ENCODE peak calls at places on chromosomes 7 and 10, in four cellular contexts. Y is effector memory CD4-positive, alpha-beta T cell; L is body of pancreas; A is uterus. B is an unnamed sample.

GRCh38 chr10:42975558-42976352 is 101.1 kb upstream of the RET start:
- DNase-seq in Y (no peak), L (peak), A (peak), B (peak)

GRCh38 chr10:108180883-108181282 is 1016.4 kb upstream of the SORCS1 start:
- DNase-seq in Y (no peak), A (no peak), L (no peak), B (no peak)

GRCh38 chr7:130356760-130357611 is 12.4 kb downstream of the CPA5 start:
- DNase-seq in A (peak), L (peak), Y (no peak), B (peak)

GRCh38 chr10:61398730-61399129 is 54.5 kb downstream of the TMEM26 start:
- DNase-seq in A (no peak), L (no peak), Y (no peak), B (no peak)

GRCh38 chr7:50970092-50970491 is 187.4 kb upstream of the GRB10 start:
- DNase-seq in A (no peak), Y (no peak), L (peak), B (no peak)

GRCh38 chr7:25407932-25408480 is 179.7 kb upstream of the NPVF start:
- DNase-seq in A (peak), Y (no peak), L (no peak), B (no peak)

GRCh38 chr7:150432915-150433892 is 17.2 kb upstream of the GIMAP8 start:
- DNase-seq in A (no peak), L (peak), Y (no peak), B (no peak)

GRCh38 chr10:3548096-3548495 is 236.9 kb downstream of the KLF6 start:
- DNase-seq in L (no peak), A (no peak), Y (no peak), B (no peak)

GRCh38 chr7:47493971-47494370 is 87.9 kb downstream of the TNS3 start:
- DNase-seq in A (no peak), Y (no peak), L (no peak), B (no peak)

GRCh38 chr10:69265521-69265920 is 12.8 kb upstream of the HK1 start:
- DNase-seq in A (no peak), Y (no peak), L (no peak), B (no peak)

GRCh38 chr7:87131806-87132205 is 20.4 kb upstream of the DMTF1 start:
- DNase-seq in L (no peak), Y (no peak), A (no peak), B (no peak)

GRCh38 chr7:87127019-87127418 is 25.2 kb upstream of the DMTF1 start:
- DNase-seq in A (no peak), Y (no peak), L (no peak), B (no peak)

GRCh38 chr7:87129332-87129731 is 22.9 kb upstream of the DMTF1 start:
- DNase-seq in L (no peak), Y (no peak), A (no peak), B (no peak)

GRCh38 chr7:87128883-87129282 is 23.4 kb upstream of the DMTF1 start:
- DNase-seq in Y (no peak), L (no peak), A (no peak), B (no peak)

DNA sequence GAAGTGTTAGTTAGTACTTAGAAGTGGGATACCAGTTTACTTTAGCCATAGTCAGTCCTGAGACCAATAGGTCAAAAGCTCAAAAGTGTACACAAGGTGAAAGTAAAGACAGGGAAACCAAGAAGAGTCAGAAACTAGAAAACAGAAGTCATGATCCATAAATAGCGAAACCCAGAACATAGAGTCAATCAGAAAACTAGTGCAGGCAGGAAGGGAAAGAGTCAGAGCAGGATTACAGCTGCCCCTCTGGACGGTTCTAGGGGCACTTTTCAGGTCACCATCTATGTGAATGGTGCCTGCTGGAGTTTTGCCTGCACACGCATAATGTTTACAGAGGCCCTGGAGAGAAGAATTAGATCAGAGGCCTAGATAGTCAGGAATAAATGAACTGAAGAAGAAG is 22.4 kb upstream of the DMTF1 start:
- DNase-seq in A (no peak), Y (no peak), L (no peak), B (no peak)
- H3K27ac ChIP-seq in A (no peak), Y (no peak), L (no peak), B (no peak)

GRCh38 chr7:2500701-2501100 is 18.9 kb upstream of the LFNG start:
- DNase-seq in L (no peak), A (no peak), Y (no peak), B (no peak)
- H3K27ac ChIP-seq in L (no peak), A (no peak), Y (no peak), B (no peak)

GRCh38 chr10:59337254-59337653 is 25.1 kb downstream of the FAM13C start:
- DNase-seq in Y (no peak), A (peak), L (peak), B (no peak)
- H3K27ac ChIP-seq in Y (no peak), A (peak), L (peak), B (no peak)

GRCh38 chr10:114613237-114613979 is 44.7 kb downstream of the ABLIM1 start:
- DNase-seq in L (peak), A (no peak), Y (no peak), B (no peak)
- H3K27ac ChIP-seq in L (peak), A (peak), Y (no peak), B (no peak)

GRCh38 chr10:104046651-104047050 is 39.0 kb downstream of the COL17A1 start:
- DNase-seq in Y (no peak), A (no peak), L (no peak), B (no peak)
- H3K27ac ChIP-seq in Y (no peak), A (no peak), L (no peak), B (no peak)

DNA sequence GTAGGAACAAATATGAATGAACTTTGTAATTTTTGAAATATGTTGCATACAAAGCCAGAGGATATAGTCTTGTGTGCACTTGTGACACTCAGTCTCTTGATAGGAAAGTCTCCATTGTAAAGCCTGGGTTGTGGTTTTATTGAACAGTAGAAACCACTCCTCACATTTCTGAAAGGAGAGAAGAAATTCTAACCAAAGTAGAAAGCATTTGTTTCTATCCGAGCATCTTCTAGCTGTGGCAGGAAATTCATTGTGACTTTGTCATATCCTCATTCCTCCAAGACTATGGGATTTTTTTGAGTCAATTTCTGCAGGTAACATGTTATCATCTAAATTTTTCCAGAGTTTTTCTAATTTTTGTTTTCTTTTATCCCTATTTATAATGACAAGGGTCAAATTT is 55.5 kb upstream of the NCF1 start:
- DNase-seq in A (no peak), L (no peak), Y (no peak), B (no peak)
- H3K27ac ChIP-seq in A (no peak), L (no peak), Y (no peak), B (no peak)

GRCh38 chr10:72106154-72106849 is 18.0 kb upstream of the SPOCK2 start:
- DNase-seq in Y (no peak), L (no peak), A (no peak), B (no peak)
- H3K27ac ChIP-seq in Y (peak), L (no peak), A (peak), B (no peak)

GRCh38 chr7:1459930-1460756 is 873 bp upstream of the MICALL2 start:
- DNase-seq in L (peak), A (peak), Y (no peak), B (no peak)

GRCh38 chr7:1459512-1459892 is 232 bp upstream of the MICALL2 start:
- DNase-seq in Y (peak), A (peak), L (peak), B (peak)

GRCh38 chr7:1460757-1461639 is 1.7 kb upstream of the MICALL2 start:
- DNase-seq in Y (no peak), A (peak), L (peak), B (no peak)

GRCh38 chr7:1463685-1464223 is 4.5 kb upstream of the MICALL2 start:
- DNase-seq in A (no peak), Y (no peak), L (no peak), B (no peak)

DNA sequence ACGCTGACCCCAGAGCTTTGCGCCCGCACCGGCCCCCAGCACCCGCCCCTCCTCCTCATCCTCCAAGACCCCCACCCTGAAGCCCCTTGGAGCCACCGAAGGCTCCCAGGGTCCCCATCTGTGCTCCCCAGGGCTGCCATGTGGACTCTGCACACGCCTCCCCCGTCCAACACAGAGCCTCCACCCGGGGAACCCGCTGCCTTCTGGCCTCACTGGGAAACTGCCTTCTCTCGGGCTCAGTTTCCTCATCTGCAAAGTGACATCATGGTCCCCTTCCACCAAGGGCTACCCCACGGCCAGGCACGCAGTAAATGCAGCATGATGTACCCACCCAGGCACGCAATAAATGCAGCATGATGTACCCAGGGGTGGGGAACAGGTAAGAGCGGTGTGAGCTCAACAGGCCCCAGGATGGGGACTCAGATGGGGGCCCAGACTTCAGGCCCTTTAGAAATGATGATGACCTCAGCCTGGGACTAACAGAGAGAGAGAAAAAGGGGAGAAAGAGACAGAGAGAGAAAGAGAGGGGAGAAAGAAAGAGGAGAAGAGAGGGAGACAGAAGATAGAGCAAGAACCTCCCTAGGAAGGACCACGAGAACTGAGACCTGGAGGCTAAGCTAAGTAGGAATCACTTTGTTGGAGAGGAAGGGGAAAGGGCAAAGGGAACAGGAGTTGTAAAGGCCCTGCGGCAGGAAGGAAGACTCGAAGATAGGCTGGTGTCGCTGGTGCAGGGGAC is 2.5 kb upstream of the MICALL2 start:
- DNase-seq in Y (no peak), A (no peak), L (no peak), B (no peak)
- H3K27ac ChIP-seq in Y (no peak), A (peak), L (no peak), B (peak)

B was measured in HCT116.